ENCODE peak calls at places on chromosomes 4 and X, in nine cellular contexts. F, N, C, O, T, J, I, K and Q are unnamed samples.
A peak's percentile ranks its signal among the peaks of the same experiment; 100 is the strongest.

GRCh38 chr4:81724925-81725329 is 253.2 kb upstream of the RASGEF1B start:
- DNase-seq in J (peak; percentile 19), O (no peak), T (no peak), K (peak; percentile 41), F (no peak), I (no peak), C (peak; percentile 39), N (no peak), Q (no peak)

GRCh38 chrX:19514791-19515614 is at the start of gene MAP3K15:
- DNase-seq in J (peak; percentile 3), I (peak; percentile 4), T (no peak), N (no peak), F (no peak), C (peak; percentile 14), K (peak; percentile 45), O (no peak), Q (no peak)

GRCh38 chrX:48937065-48937907 is 18.5 kb upstream of the PIM2 start:
- DNase-seq in J (peak; percentile 31), O (no peak), C (peak; percentile 33), T (no peak), I (peak; percentile 69), F (no peak), K (peak; percentile 75), N (no peak), Q (no peak)

GRCh38 chr4:78481180-78481579 is 70.4 kb upstream of the ANXA3 start:
- DNase-seq in O (no peak), I (peak; percentile 93), K (no peak), N (no peak), J (no peak), T (peak; percentile 65), C (no peak), F (peak; percentile 58), Q (no peak)

GRCh38 chrX:16978193-16978984 is 31.9 kb downstream of the REPS2 start:
- DNase-seq in T (no peak), O (no peak), C (no peak), F (no peak), J (no peak), N (no peak), K (no peak), I (no peak), Q (peak; percentile 17)

GRCh38 chrX:17674611-17675010 is 62.7 kb upstream of the SCML1 start:
- DNase-seq in T (no peak), O (no peak), F (peak; percentile 31), J (no peak), C (no peak), N (no peak), K (no peak), I (no peak), Q (no peak)

GRCh38 chr4:40245794-40246546 is 49.1 kb downstream of the RHOH start:
- DNase-seq in F (no peak), N (no peak), K (no peak), J (no peak), C (no peak), T (no peak), O (no peak), I (no peak), Q (no peak)

GRCh38 chrX:123475068-123475724 is 257.7 kb downstream of the THOC2 start:
- DNase-seq in F (peak; percentile 15), J (no peak), I (peak; percentile 1), T (no peak), N (no peak), K (no peak), C (no peak), O (no peak), Q (no peak)

GRCh38 chr4:41363384-41363981 is 106.8 kb downstream of the UCHL1 start:
- DNase-seq in O (no peak), F (peak; percentile 82), J (no peak), T (no peak), K (no peak), N (no peak), C (peak; percentile 37), I (peak; percentile 84), Q (no peak)

GRCh38 chrX:130055103-130055502 is 55.2 kb downstream of the ELF4 start:
- DNase-seq in I (peak; percentile 59), N (no peak), T (peak; percentile 32), F (peak; percentile 73), J (no peak), K (no peak), O (no peak), C (no peak), Q (no peak)

GRCh38 chrX:39726810-39727209 is 370.9 kb downstream of the BCOR start:
- DNase-seq in K (no peak), J (no peak), I (peak; percentile 45), N (no peak), T (no peak), O (peak; percentile 60), F (peak; percentile 58), C (peak; percentile 42), Q (peak; percentile 66)

GRCh38 chr4:13193662-13194061 is 290.5 kb downstream of the RAB28 start:
- DNase-seq in T (no peak), C (no peak), I (no peak), K (no peak), N (no peak), J (no peak), F (no peak), O (no peak), Q (no peak)

GRCh38 chr4:81260443-81261102 is 45.6 kb upstream of the PRKG2 start:
- DNase-seq in N (no peak), F (peak; percentile 8), O (no peak), J (no peak), C (no peak), T (no peak), I (no peak), K (no peak), Q (no peak)

GRCh38 chr4:87057835-87058234 is 123.0 kb downstream of the AFF1 start:
- DNase-seq in I (peak; percentile 66), N (no peak), C (no peak), J (no peak), T (no peak), F (no peak), O (no peak), K (no peak), Q (no peak)

GRCh38 chrX:47743504-47743903 is 84.5 kb upstream of the UXT start:
- DNase-seq in T (peak; percentile 11), C (no peak), K (no peak), I (peak; percentile 78), J (no peak), F (peak; percentile 25), N (no peak), O (no peak), Q (no peak)

GRCh38 chrX:22534643-22535042 is 261.9 kb downstream of the CBLL2 start:
- DNase-seq in J (no peak), F (peak; percentile 89), O (no peak), C (peak; percentile 14), N (no peak), I (peak; percentile 85), T (peak; percentile 62), K (peak; percentile 16), Q (peak; percentile 20)

GRCh38 chr4:140071043-140071442 is 82.9 kb downstream of the MAML3 start:
- DNase-seq in T (no peak), N (no peak), K (no peak), F (no peak), I (no peak), C (no peak), O (no peak), J (no peak), Q (no peak)

GRCh38 chr4:153209410-153209809 is 5.2 kb downstream of the TRIM2 start:
- DNase-seq in I (no peak), C (no peak), N (no peak), K (no peak), O (no peak), T (no peak), J (no peak), F (no peak), Q (no peak)

GRCh38 chrX:38112566-38112965 is 106.2 kb downstream of the SYTL5 start:
- DNase-seq in C (no peak), T (no peak), J (no peak), F (no peak), O (no peak), K (no peak), N (no peak), I (no peak), Q (no peak)

GRCh38 chrX:17882680-17883079 is 21.6 kb upstream of the RAI2 start:
- DNase-seq in I (no peak), J (no peak), O (no peak), K (no peak), T (no peak), F (no peak), N (no peak), C (no peak), Q (no peak)

GRCh38 chr4:75179510-75179909 is 246.6 kb downstream of the PARM1 start:
- DNase-seq in J (no peak), O (no peak), C (no peak), T (no peak), N (no peak), I (no peak), F (no peak), K (no peak), Q (no peak)

GRCh38 chr4:186078977-186079697 is 10.2 kb downstream of the TLR3 start:
- DNase-seq in C (no peak), O (no peak), N (no peak), T (no peak), I (no peak), J (no peak), K (no peak), F (no peak), Q (no peak)

GRCh38 chr4:153471691-153472080 is 5.5 kb downstream of the TMEM131L start:
- DNase-seq in T (no peak), J (no peak), K (no peak), F (peak; percentile 25), I (peak; percentile 47), O (no peak), N (no peak), C (no peak), Q (no peak)

GRCh38 chrX:134990475-134991473 is at the start of gene SMIM10:
- DNase-seq in I (peak; percentile 82), T (no peak), O (peak; percentile 23), N (no peak), K (peak; percentile 68), J (peak; percentile 4), F (peak; percentile 67), C (peak; percentile 83), Q (peak; percentile 75)

GRCh38 chr4:114378306-114378903 is 220.2 kb upstream of the UGT8 start:
- DNase-seq in K (no peak), T (no peak), C (no peak), I (peak; percentile 59), O (no peak), F (peak; percentile 74), J (no peak), N (no peak), Q (no peak)

GRCh38 chr4:88616275-88616996 is 24.2 kb downstream of the HERC3 start:
- DNase-seq in N (no peak), K (no peak), O (no peak), I (peak; percentile 91), T (no peak), C (no peak), F (peak; percentile 92), J (no peak), Q (no peak)

GRCh38 chr4:80017125-80017854 is 55.7 kb downstream of the ANTXR2 start:
- DNase-seq in F (peak; percentile 83), C (no peak), I (peak; percentile 96), K (no peak), T (peak; percentile 87), N (no peak), J (peak; percentile 68), O (no peak), Q (no peak)

GRCh38 chr4:52641853-52642563 is 17.1 kb downstream of the USP46 start:
- DNase-seq in O (no peak), C (no peak), N (peak; percentile 88), I (peak; percentile 69), K (no peak), T (no peak), F (peak; percentile 33), J (no peak), Q (no peak)

GRCh38 chr4:76836860-76837564 is 60.9 kb downstream of the SOWAHB start:
- DNase-seq in C (no peak), J (no peak), T (no peak), K (no peak), I (no peak), F (no peak), N (no peak), O (no peak), Q (no peak)

GRCh38 chrX:72621619-72622485 is 49.2 kb upstream of the HDAC8 start:
- DNase-seq in F (peak; percentile 59), T (no peak), K (no peak), O (no peak), J (no peak), C (no peak), N (peak; percentile 16), I (peak; percentile 60), Q (no peak)